ENCODE peak calls at places on chromosomes 3 and 15, in four cellular contexts. Q, Y, L and V are unnamed samples.

GRCh38 chr3:175129126-175129525 is 270.0 kb downstream of the NAALADL2 start:
- DNase-seq in Y (no peak), Q (no peak), L (no peak), V (no peak)

GRCh38 chr15:32671339-32672325 is 30.1 kb downstream of the SCG5 start:
- DNase-seq in L (no peak), Q (no peak), Y (no peak), V (no peak)

GRCh38 chr3:69913422-69913821 is 86.1 kb upstream of the SAMMSON start:
- DNase-seq in L (no peak), Y (no peak), Q (no peak), V (no peak)

GRCh38 chr3:124772081-124772831 is 42.0 kb downstream of the UMPS start:
- DNase-seq in Q (no peak), Y (no peak), L (no peak), V (no peak)

GRCh38 chr3:176734146-176734545 is 463.1 kb downstream of the TBL1XR1 start:
- DNase-seq in Q (no peak), Y (no peak), L (no peak), V (peak)

GRCh38 chr3:52682016-52682415 is 3.7 kb downstream of the PBRM1 start:
- DNase-seq in Q (no peak), L (no peak), Y (peak), V (peak)

GRCh38 chr3:115857518-115858136 is 234.3 kb downstream of the GAP43 start:
- DNase-seq in Y (no peak), Q (no peak), L (no peak), V (no peak)

GRCh38 chr3:4865714-4866113 is 113.5 kb upstream of the BHLHE40 start:
- DNase-seq in Q (no peak), Y (no peak), L (no peak), V (no peak)

GRCh38 chr3:55813268-55814097 is 326.4 kb upstream of the WNT5A start:
- DNase-seq in Q (no peak), Y (no peak), L (no peak), V (peak)

GRCh38 chr3:13822042-13822441 is 57.8 kb downstream of the WNT7A start:
- DNase-seq in L (no peak), Q (no peak), Y (peak), V (peak)

GRCh38 chr3:171516765-171517164 is 56.6 kb upstream of the TNIK start:
- DNase-seq in L (no peak), Q (no peak), Y (no peak), V (no peak)

GRCh38 chr3:38047896-38048295 is 8.9 kb downstream of the DLEC1 start:
- DNase-seq in Q (no peak), L (no peak), Y (no peak), V (no peak)

GRCh38 chr3:72261566-72262564 is 476.9 kb upstream of the PROK2 start:
- DNase-seq in L (no peak), Q (no peak), Y (no peak), V (peak)

GRCh38 chr15:96237002-96237401 is 93.5 kb upstream of the NR2F2 start:
- DNase-seq in Y (no peak), L (no peak), Q (no peak), V (peak)

GRCh38 chr3:187291001-187291511 is 481 bp downstream of the MASP1 start:
- DNase-seq in Y (no peak), Q (no peak), L (no peak), V (no peak)

GRCh38 chr3:196115678-196116083 is 33.8 kb upstream of the TFRC start:
- DNase-seq in Y (no peak), L (no peak), Q (no peak), V (no peak)

GRCh38 chr15:40680151-40680550 is 14.8 kb upstream of the RAD51 start:
- DNase-seq in L (no peak), Q (no peak), Y (no peak), V (no peak)

GRCh38 chr3:12557472-12558105 is 702 bp downstream of the MKRN2 start:
- DNase-seq in Y (peak), Q (no peak), L (no peak), V (peak)

GRCh38 chr15:89673162-89673506 is 6.0 kb downstream of the PLIN1 start:
- DNase-seq in L (no peak), Y (no peak), Q (no peak), V (peak)